ENCODE peak calls at places on chromosomes 11 and 22, in eight cellular contexts. M, A, C, G, P, E, B and X are unnamed samples.

GRCh38 chr22:41382610-41383009 is 868 bp downstream of the TEF start:
- DNase-seq in M (no peak), A (no peak), C (no peak), G (no peak), P (no peak), E (no peak), B (no peak), X (no peak)

GRCh38 chr22:17734197-17734596 is 40.1 kb downstream of the BID start:
- DNase-seq in M (peak; percentile 71), A (no peak), C (no peak), G (no peak), P (peak; percentile 78), E (no peak), B (peak; percentile 64), X (no peak)

GRCh38 chr22:20430101-20430640 is 7.5 kb downstream of the SCARF2 start:
- DNase-seq in M (no peak), A (no peak), C (no peak), G (peak; percentile 43), P (no peak), E (no peak), B (no peak), X (no peak)

GRCh38 chr11:102343789-102344188 is 3.2 kb upstream of the BIRC2 start:
- DNase-seq in M (peak; percentile 22), A (no peak), C (no peak), G (no peak), P (no peak), E (no peak), B (peak; percentile 11), X (no peak)

GRCh38 chr22:48949375-48950149 is 878.1 kb downstream of the BRD1 start:
- DNase-seq in M (no peak), A (no peak), C (no peak), G (no peak), P (no peak), E (no peak), B (no peak), X (no peak)

GRCh38 chr11:103863497-103863896 is 172.9 kb upstream of the DDI1 start:
- DNase-seq in M (peak; percentile 86), A (no peak), C (no peak), G (no peak), P (peak; percentile 10), E (no peak), B (peak; percentile 61), X (no peak)

GRCh38 chr22:17434856-17435255 is 65.6 kb downstream of the CECR2 start:
- DNase-seq in M (no peak), A (no peak), C (no peak), G (no peak), P (no peak), E (no peak), B (peak; percentile 19), X (peak; percentile 33)

GRCh38 chr22:43449831-43450225 is 38.0 kb downstream of the MPPED1 start:
- DNase-seq in M (no peak), A (no peak), C (no peak), G (no peak), P (no peak), E (no peak), B (no peak), X (no peak)

GRCh38 chr11:12169822-12170221 is 59.4 kb downstream of the MICAL2 start:
- DNase-seq in M (no peak), A (no peak), C (no peak), G (no peak), P (no peak), E (no peak), B (no peak), X (no peak)

GRCh38 chr11:113189909-113190667 is 124.3 kb upstream of the TTC12 start:
- DNase-seq in M (peak; percentile 92), A (no peak), C (no peak), G (peak; percentile 55), P (peak; percentile 99), E (no peak), B (peak; percentile 97), X (peak; percentile 29)

GRCh38 chr11:93542753-93543246 is 391 bp downstream of the SMCO4 start:
- DNase-seq in M (no peak), A (peak; percentile 43), C (no peak), G (peak; percentile 58), P (no peak), E (no peak), B (no peak), X (no peak)

GRCh38 chr22:39242809-39243442 is 1.9 kb downstream of the PDGFB start:
- DNase-seq in M (no peak), A (no peak), C (peak; percentile 20), G (peak; percentile 68), P (no peak), E (no peak), B (no peak), X (peak; percentile 55)

GRCh38 chr22:49547751-49548239 is 279.9 kb downstream of the BRD1 start:
- DNase-seq in M (no peak), A (no peak), C (no peak), G (no peak), P (no peak), E (no peak), B (no peak), X (no peak)

GRCh38 chr11:83087035-83087434 is 15.3 kb upstream of the RAB30 start:
- DNase-seq in M (peak; percentile 21), A (no peak), C (no peak), G (no peak), P (peak; percentile 29), E (no peak), B (peak; percentile 15), X (no peak)

GRCh38 chr11:103676413-103676812 is 360.0 kb upstream of the DDI1 start:
- DNase-seq in M (peak; percentile 35), A (no peak), C (no peak), G (no peak), P (no peak), E (no peak), B (no peak), X (no peak)

GRCh38 chr11:130212431-130212961 is 52.9 kb downstream of the ST14 start:
- DNase-seq in M (no peak), A (no peak), C (no peak), G (no peak), P (no peak), E (no peak), B (no peak), X (no peak)

GRCh38 chr11:16981651-16982194 is 32.5 kb downstream of the PLEKHA7 start:
- DNase-seq in M (peak; percentile 49), A (peak; percentile 61), C (no peak), G (peak; percentile 88), P (peak; percentile 8), E (no peak), B (peak; percentile 85), X (peak; percentile 77)

GRCh38 chr11:6404341-6405038 is 14.2 kb downstream of the SMPD1 start:
- DNase-seq in M (peak; percentile 40), A (no peak), C (no peak), G (no peak), P (no peak), E (no peak), B (peak; percentile 52), X (no peak)

GRCh38 chr11:8593935-8594909 is at the start of gene STK33:
- DNase-seq in M (peak; percentile 33), A (peak; percentile 85), C (no peak), G (peak; percentile 82), P (no peak), E (no peak), B (peak; percentile 53), X (peak; percentile 75)

GRCh38 chr11:116861539-116861938 is 24.1 kb upstream of the APOA1 start:
- DNase-seq in M (peak; percentile 76), A (no peak), C (no peak), G (no peak), P (peak; percentile 85), E (no peak), B (peak; percentile 91), X (no peak)

GRCh38 chr11:110463153-110463552 is 33.4 kb downstream of the FDX1 start:
- DNase-seq in M (peak; percentile 75), A (peak; percentile 59), C (no peak), G (peak; percentile 64), P (peak; percentile 43), E (no peak), B (peak; percentile 56), X (peak; percentile 60)

GRCh38 chr11:5452712-5453111 is 3.6 kb downstream of the OR51I2 start:
- DNase-seq in M (no peak), A (no peak), C (no peak), G (peak; percentile 11), P (no peak), E (no peak), B (no peak), X (no peak)